ENCODE peak calls at places on chromosomes 2 and 18, in nine cellular contexts. E is neural progenitor cell; O is naive thymus-derived CD4-positive, alpha-beta T cell; P is SJSA1; A is progenitor cell of endocrine pancreas; S is endothelial cell of umbilical vein; Q is epithelial cell of prostate; K is stimulated activated CD8-positive, alpha-beta memory T cell treated with anti-CD3 and anti-CD28 coated beads, Interleukin-15, amount 100 ng/mL, for 24 hours; R is neuronal stem cell. G is an unnamed sample.
A peak's percentile ranks its signal among the peaks of the same experiment; 100 is the strongest.

GRCh38 chr2:237874585-237875161 is 15.2 kb downstream of the RAMP1 start:
- DNase-seq in E (no peak), O (no peak), P (no peak), A (no peak), S (no peak), Q (peak; percentile 55), K (no peak), R (no peak), G (peak; percentile 85)

GRCh38 chr2:230347659-230348305 is 20.8 kb downstream of the SP140L start:
- DNase-seq in E (no peak), O (no peak), P (no peak), A (no peak), S (peak; percentile 6), Q (no peak), K (no peak), R (no peak), G (no peak)

GRCh38 chr2:71932027-71932779 is 215.5 kb downstream of the CYP26B1 start:
- DNase-seq in E (no peak), O (no peak), P (peak; percentile 40), A (no peak), S (no peak), Q (no peak), K (no peak), R (no peak), G (no peak)

GRCh38 chr18:46437019-46437418 is 220.0 kb downstream of the LOXHD1 start:
- DNase-seq in E (no peak), O (no peak), P (no peak), A (no peak), S (no peak), Q (no peak), K (no peak), R (no peak), G (no peak)

GRCh38 chr2:7627587-7627986 is 710.4 kb downstream of the RNF144A start:
- DNase-seq in E (no peak), O (no peak), P (no peak), A (no peak), S (no peak), Q (no peak), K (no peak), R (no peak), G (no peak)

GRCh38 chr2:109126501-109126860 is 2.5 kb upstream of the SH3RF3 start:
- DNase-seq in E (no peak), O (no peak), P (peak; percentile 69), A (no peak), S (no peak), Q (no peak), K (no peak), R (no peak), G (peak; percentile 45)

GRCh38 chr2:37870829-37871228 is 54.3 kb upstream of the RMDN2 start:
- DNase-seq in E (no peak), O (no peak), P (no peak), A (no peak), S (peak; percentile 69), Q (peak; percentile 49), K (no peak), R (no peak), G (no peak)

GRCh38 chr2:176106636-176107539 is at the start of gene HOXD11:
- DNase-seq in E (peak; percentile 65), O (no peak), P (no peak), A (no peak), S (peak; percentile 17), Q (peak; percentile 78), K (no peak), R (no peak), G (peak; percentile 39)

GRCh38 chr2:63590621-63591408 is 2.1 kb downstream of the MDH1 start:
- DNase-seq in E (no peak), O (no peak), P (no peak), A (no peak), S (no peak), Q (no peak), K (no peak), R (no peak), G (no peak)

GRCh38 chr18:76351961-76352581 is 143.0 kb downstream of the ZNF516 start:
- DNase-seq in E (no peak), O (no peak), P (peak; percentile 90), A (no peak), S (no peak), Q (peak; percentile 20), K (no peak), R (no peak), G (no peak)

GRCh38 chr2:202808754-202809153 is 62.8 kb downstream of the ICA1L start:
- DNase-seq in E (no peak), O (no peak), P (no peak), A (no peak), S (no peak), Q (peak; percentile 82), K (no peak), R (no peak), G (no peak)

GRCh38 chr2:11980809-11981208 is 234.4 kb downstream of the LPIN1 start:
- DNase-seq in E (no peak), O (no peak), P (no peak), A (no peak), S (no peak), Q (no peak), K (no peak), R (no peak), G (no peak)

GRCh38 chr2:221501210-221501882 is 70.8 kb downstream of the EPHA4 start:
- DNase-seq in E (no peak), O (no peak), P (no peak), A (no peak), S (peak; percentile 81), Q (no peak), K (no peak), R (no peak), G (peak; percentile 45)

GRCh38 chr18:629303-630150 is 27.9 kb upstream of the TYMS start:
- DNase-seq in E (no peak), O (no peak), P (no peak), A (no peak), S (no peak), Q (no peak), K (no peak), R (no peak), G (no peak)

GRCh38 chr2:234366891-234367290 is 130.0 kb downstream of the ARL4C start:
- DNase-seq in E (no peak), O (no peak), P (no peak), A (no peak), S (no peak), Q (no peak), K (no peak), R (no peak), G (no peak)

GRCh38 chr2:68743531-68743930 is 8.9 kb downstream of the ARHGAP25 start:
- DNase-seq in E (no peak), O (no peak), P (no peak), A (no peak), S (no peak), Q (no peak), K (no peak), R (no peak), G (no peak)

GRCh38 chr2:70655786-70656185 is 102.2 kb upstream of the TGFA start:
- DNase-seq in E (no peak), O (no peak), P (no peak), A (no peak), S (no peak), Q (no peak), K (no peak), R (no peak), G (no peak)

GRCh38 chr2:57444731-57445414 is 601.7 kb upstream of the VRK2 start:
- DNase-seq in E (no peak), O (no peak), P (no peak), A (no peak), S (no peak), Q (no peak), K (no peak), R (no peak), G (no peak)

GRCh38 chr18:45071959-45072358 is 391.3 kb downstream of the SETBP1 start:
- DNase-seq in E (no peak), O (no peak), P (no peak), A (no peak), S (no peak), Q (no peak), K (no peak), R (no peak), G (no peak)

GRCh38 chr18:46134920-46135675 is 30.9 kb downstream of the HAUS1 start:
- DNase-seq in E (peak; percentile 23), O (no peak), P (no peak), A (no peak), S (no peak), Q (no peak), K (no peak), R (no peak), G (no peak)

GRCh38 chr18:64254399-64255093 is 105.7 kb upstream of the LINC00305 start:
- DNase-seq in E (no peak), O (no peak), P (no peak), A (no peak), S (no peak), Q (no peak), K (no peak), R (no peak), G (no peak)

GRCh38 chr2:220544049-220544448 is 916.6 kb downstream of the SLC4A3 start:
- DNase-seq in E (no peak), O (no peak), P (no peak), A (no peak), S (no peak), Q (no peak), K (no peak), R (no peak), G (no peak)

GRCh38 chr2:17768894-17769293 is 15.0 kb downstream of the GEN1 start:
- DNase-seq in E (no peak), O (no peak), P (no peak), A (no peak), S (no peak), Q (no peak), K (no peak), R (no peak), G (no peak)

GRCh38 chr2:12824304-12824761 is 107.6 kb downstream of the TRIB2 start:
- DNase-seq in E (peak; percentile 11), O (no peak), P (no peak), A (no peak), S (peak; percentile 32), Q (no peak), K (no peak), R (no peak), G (peak; percentile 13)

GRCh38 chr18:47397671-47398319 is 146.3 kb upstream of the SKOR2 start:
- DNase-seq in E (peak; percentile 52), O (no peak), P (no peak), A (no peak), S (no peak), Q (no peak), K (no peak), R (no peak), G (no peak)

GRCh38 chr2:239938651-239939486 is 86.3 kb downstream of the NDUFA10 start:
- DNase-seq in E (no peak), O (no peak), P (no peak), A (no peak), S (no peak), Q (no peak), K (no peak), R (no peak), G (no peak)

GRCh38 chr2:72185166-72185565 is 37.5 kb upstream of the CYP26B1 start:
- DNase-seq in E (no peak), O (no peak), P (no peak), A (no peak), S (peak; percentile 72), Q (no peak), K (no peak), R (no peak), G (no peak)

GRCh38 chr2:23760746-23761145 is 166.2 kb downstream of the ATAD2B start:
- DNase-seq in E (no peak), O (no peak), P (no peak), A (no peak), S (peak; percentile 44), Q (no peak), K (no peak), R (no peak), G (peak; percentile 18)

GRCh38 chr18:8751692-8752091 is 46.3 kb downstream of the MTCL1 start:
- DNase-seq in E (no peak), O (no peak), P (no peak), A (no peak), S (no peak), Q (no peak), K (no peak), R (no peak), G (no peak)